ENCODE peak calls at places on chromosomes 7 and 10, in six cellular contexts. D, C, P, H, K and S are unnamed samples.
A peak's percentile ranks its signal among the peaks of the same experiment; 100 is the strongest.

GRCh38 chr10:51029172-51029641 is 45.1 kb upstream of the PRKG1 start:
- DNase-seq in D (peak; percentile 69), K (no peak), P (no peak), C (no peak), H (no peak), S (peak; percentile 7)

GRCh38 chr10:114856544-114857287 is 35.1 kb downstream of the FHIP2A start:
- DNase-seq in K (no peak), C (peak; percentile 81), H (peak; percentile 62), P (no peak), D (peak; percentile 50), S (peak; percentile 56)

GRCh38 chr7:38878694-38879457 is 30.1 kb downstream of the VPS41 start:
- DNase-seq in C (no peak), K (no peak), H (no peak), P (no peak), D (no peak), S (no peak)

GRCh38 chr10:69656719-69657269 is 26.7 kb downstream of the FAM241B start:
- DNase-seq in K (no peak), C (no peak), H (no peak), P (no peak), D (no peak), S (no peak)

GRCh38 chr10:103472005-103472404 is 7.0 kb downstream of the CALHM3 start:
- DNase-seq in K (no peak), P (no peak), C (no peak), H (no peak), D (no peak), S (no peak)

GRCh38 chr7:91126762-91127161 is 137.5 kb upstream of the FZD1 start:
- DNase-seq in C (no peak), K (no peak), P (no peak), D (no peak), H (no peak), S (no peak)

GRCh38 chr10:121753726-121754476 is 155.7 kb upstream of the FGFR2 start:
- DNase-seq in K (no peak), C (peak; percentile 88), P (no peak), H (no peak), D (peak; percentile 88), S (peak; percentile 87)

GRCh38 chr10:370222-370825 is 235.1 kb downstream of the ZMYND11 start:
- DNase-seq in P (no peak), C (no peak), K (no peak), D (no peak), H (peak; percentile 11), S (no peak)

GRCh38 chr7:151570366-151570915 is 50.7 kb upstream of the RHEB start:
- DNase-seq in D (no peak), H (no peak), P (no peak), C (peak; percentile 61), K (no peak), S (peak; percentile 9)

GRCh38 chr10:67079126-67079525 is 153.3 kb downstream of the LRRTM3 start:
- DNase-seq in C (no peak), P (no peak), D (no peak), H (no peak), K (peak; percentile 25), S (no peak)

GRCh38 chr10:96271017-96271815 is at the start of gene BLNK:
- DNase-seq in C (no peak), H (peak; percentile 3), K (peak; percentile 76), P (peak; percentile 80), D (peak; percentile 86), S (peak; percentile 77)

GRCh38 chr7:12685550-12685949 is 1.9 kb upstream of the ARL4A start:
- DNase-seq in H (no peak), D (no peak), K (peak; percentile 53), C (peak; percentile 70), P (peak; percentile 38), S (no peak)

GRCh38 chr7:31443457-31443856 is 70.4 kb upstream of the ITPRID1 start:
- DNase-seq in D (peak; percentile 46), C (peak; percentile 48), P (no peak), K (peak; percentile 73), H (no peak), S (peak; percentile 55)

GRCh38 chr10:36177071-36177470 is 535.0 kb upstream of the FZD8 start:
- DNase-seq in K (no peak), D (no peak), H (no peak), P (no peak), C (no peak), S (no peak)

GRCh38 chr10:48450233-48450810 is 143.8 kb downstream of the MAPK8 start:
- DNase-seq in P (no peak), H (no peak), C (no peak), K (peak; percentile 5), D (no peak), S (no peak)

GRCh38 chr10:118272090-118272775 is 69.9 kb downstream of the FAM204A start:
- DNase-seq in P (peak; percentile 27), C (no peak), D (no peak), H (peak; percentile 6), K (peak; percentile 31), S (no peak)

GRCh38 chr7:155269766-155270585 is 27.7 kb upstream of the INSIG1 start:
- DNase-seq in C (no peak), D (no peak), K (no peak), P (no peak), H (no peak), S (no peak)

GRCh38 chr10:72309290-72310240 is 35.8 kb downstream of the DDIT4 start:
- DNase-seq in D (no peak), K (peak; percentile 73), H (no peak), P (peak; percentile 86), C (no peak), S (no peak)

GRCh38 chr7:44308741-44309270 is 16.6 kb downstream of the CAMK2B start:
- DNase-seq in D (no peak), P (peak; percentile 12), K (no peak), C (no peak), H (no peak), S (no peak)

GRCh38 chr10:71984798-71985388 is 20.7 kb downstream of the CHST3 start:
- DNase-seq in P (no peak), C (peak; percentile 29), D (no peak), K (no peak), H (no peak), S (no peak)

GRCh38 chr7:93902777-93903423 is 3.5 kb upstream of the GNGT1 start:
- DNase-seq in C (peak; percentile 83), K (peak; percentile 57), D (no peak), H (peak; percentile 41), P (peak; percentile 23), S (peak; percentile 35)
- H3K27ac ChIP-seq in C (no peak overlapping the region), K (no peak overlapping the region), D (no peak overlapping the region), H (no peak overlapping the region), P (no peak overlapping the region), S (no peak overlapping the region)

GRCh38 chr7:22949944-22950343 is 64.0 kb downstream of the HYCC1 start:
- DNase-seq in P (no peak), H (no peak), C (no peak), K (no peak), D (no peak), S (no peak)
- TF ChIP-seq CTCF in P (no peak), H (peak; percentile 28), C (no peak), K (no peak), D (no peak), S (no peak)

GRCh38 chr10:112810651-112811215 is 139.3 kb upstream of the TCF7L2 start:
- DNase-seq in D (peak; percentile 11), K (peak; percentile 31), C (no peak), H (no peak), P (no peak), S (no peak)
- H3K27ac ChIP-seq in D (no peak overlapping the region), K (peak overlapping the region; percentile 42), C (no peak overlapping the region), H (peak overlapping the region; percentile 11), P (no peak overlapping the region), S (peak overlapping the region; percentile 94)

GRCh38 chr7:117673367-117673766 is 193.5 kb downstream of the CFTR start:
- DNase-seq in P (peak; percentile 62), D (no peak), H (no peak), K (peak; percentile 73), C (no peak), S (no peak)

GRCh38 chr7:117675519-117676137 is 195.8 kb downstream of the CFTR start:
- DNase-seq in K (no peak), P (no peak), H (no peak), C (peak; percentile 3), D (no peak), S (no peak)

GRCh38 chr7:117672433-117672832 is 192.6 kb downstream of the CFTR start:
- DNase-seq in P (no peak), C (no peak), H (no peak), K (no peak), D (no peak), S (no peak)

GRCh38 chr7:117674617-117675016 is 194.8 kb downstream of the CFTR start:
- DNase-seq in C (no peak), K (no peak), D (no peak), H (no peak), P (no peak), S (no peak)

GRCh38 chr7:117673839-117674238 is 194.0 kb downstream of the CFTR start:
- DNase-seq in H (no peak), C (peak; percentile 56), P (no peak), K (peak; percentile 60), D (peak; percentile 37), S (no peak)
- TF ChIP-seq CTCF in H (peak; percentile 49), C (peak; percentile 16), P (no peak), K (peak; percentile 63), D (peak; percentile 8), S (no peak)